ENCODE peak calls at places on chromosomes 2 and 18, in four cellular contexts. One of them, this sample, is unnamed.

GRCh38 chr2:33426666-33427231 is 49.7 kb upstream of the RASGRP3 start:
- DNase-seq in left cardiac atrium: peak; percentile 42
- DNase-seq in epithelial cell of prostate: no peak
- DNase-seq in HT-29: peak; percentile 41
- DNase-seq in this sample: peak; percentile 73

GRCh38 chr2:2698182-2699116 is 367.4 kb upstream of the MYT1L start:
- DNase-seq in left cardiac atrium: no peak
- DNase-seq in epithelial cell of prostate: no peak
- DNase-seq in HT-29: peak; percentile 44
- DNase-seq in this sample: no peak

GRCh38 chr2:46832543-46832942 is 83.1 kb downstream of the MCFD2 start:
- DNase-seq in left cardiac atrium: no peak
- DNase-seq in epithelial cell of prostate: no peak
- DNase-seq in HT-29: no peak
- DNase-seq in this sample: no peak

GRCh38 chr2:227462972-227463931 is 8.7 kb upstream of the AGFG1 start:
- DNase-seq in left cardiac atrium: no peak
- DNase-seq in epithelial cell of prostate: no peak
- DNase-seq in HT-29: no peak
- DNase-seq in this sample: no peak

GRCh38 chr2:231726276-231726675 is 18.0 kb downstream of the PTMA start:
- DNase-seq in left cardiac atrium: no peak
- DNase-seq in epithelial cell of prostate: no peak
- DNase-seq in HT-29: no peak
- DNase-seq in this sample: no peak

GRCh38 chr2:148802448-148803220 is 72.4 kb upstream of the KIF5C start:
- DNase-seq in left cardiac atrium: no peak
- DNase-seq in epithelial cell of prostate: no peak
- DNase-seq in HT-29: peak; percentile 31
- DNase-seq in this sample: no peak

GRCh38 chr2:53220969-53221368 is 546.6 kb upstream of the CHAC2 start:
- DNase-seq in left cardiac atrium: no peak
- DNase-seq in epithelial cell of prostate: no peak
- DNase-seq in HT-29: no peak
- DNase-seq in this sample: no peak

GRCh38 chr2:45964945-45965344 is 313.5 kb downstream of the PRKCE start:
- DNase-seq in left cardiac atrium: no peak
- DNase-seq in epithelial cell of prostate: no peak
- DNase-seq in HT-29: no peak
- DNase-seq in this sample: no peak

GRCh38 chr2:232831496-232831895 is 38.6 kb upstream of the SNORC start:
- DNase-seq in left cardiac atrium: no peak
- DNase-seq in epithelial cell of prostate: no peak
- DNase-seq in HT-29: no peak
- DNase-seq in this sample: no peak

GRCh38 chr2:173948198-173948597 is 17.0 kb downstream of the SP3 start:
- DNase-seq in left cardiac atrium: no peak
- DNase-seq in epithelial cell of prostate: no peak
- DNase-seq in HT-29: no peak
- DNase-seq in this sample: no peak

GRCh38 chr18:23134780-23135678 is at the start of gene CABLES1:
- DNase-seq in left cardiac atrium: peak; percentile 60
- DNase-seq in epithelial cell of prostate: no peak
- DNase-seq in HT-29: peak; percentile 67
- DNase-seq in this sample: peak; percentile 67

GRCh38 chr18:75915941-75916640 is 488.6 kb upstream of the SMIM21 start:
- DNase-seq in left cardiac atrium: no peak
- DNase-seq in epithelial cell of prostate: no peak
- DNase-seq in HT-29: no peak
- DNase-seq in this sample: peak; percentile 34

GRCh38 chr2:103437161-103437560 is 675.3 kb downstream of the TMEM182 start:
- DNase-seq in left cardiac atrium: no peak
- DNase-seq in epithelial cell of prostate: no peak
- DNase-seq in HT-29: no peak
- DNase-seq in this sample: no peak

GRCh38 chr2:38174131-38174530 is 98.2 kb upstream of the CYP1B1 start:
- DNase-seq in left cardiac atrium: no peak
- DNase-seq in epithelial cell of prostate: no peak
- DNase-seq in HT-29: no peak
- DNase-seq in this sample: no peak

GRCh38 chr2:20457027-20457426 is 10.2 kb downstream of the RHOB start:
- DNase-seq in left cardiac atrium: no peak
- DNase-seq in epithelial cell of prostate: no peak
- DNase-seq in HT-29: no peak
- DNase-seq in this sample: no peak

GRCh38 chr2:95274291-95275150 is at the start of gene PROM2:
- DNase-seq in left cardiac atrium: no peak
- DNase-seq in epithelial cell of prostate: no peak
- DNase-seq in HT-29: peak; percentile 98
- DNase-seq in this sample: no peak

GRCh38 chr2:86056935-86057334 is 48.8 kb downstream of the POLR1A start:
- DNase-seq in left cardiac atrium: no peak
- DNase-seq in epithelial cell of prostate: no peak
- DNase-seq in HT-29: no peak
- DNase-seq in this sample: no peak

GRCh38 chr2:239939736-239940483 is 85.2 kb downstream of the NDUFA10 start:
- DNase-seq in left cardiac atrium: peak; percentile 45
- DNase-seq in epithelial cell of prostate: no peak
- DNase-seq in HT-29: no peak
- DNase-seq in this sample: peak; percentile 40

GRCh38 chr2:177255227-177255601 is 9.3 kb downstream of the NFE2L2 start:
- DNase-seq in left cardiac atrium: no peak
- DNase-seq in epithelial cell of prostate: no peak
- DNase-seq in HT-29: no peak
- DNase-seq in this sample: no peak

GRCh38 chr18:62396381-62396780 is 71.3 kb downstream of the TNFRSF11A start:
- DNase-seq in left cardiac atrium: no peak
- DNase-seq in epithelial cell of prostate: no peak
- DNase-seq in HT-29: no peak
- DNase-seq in this sample: no peak

GRCh38 chr18:50715919-50716318 is 103.9 kb downstream of the MRO start:
- DNase-seq in left cardiac atrium: no peak
- DNase-seq in epithelial cell of prostate: no peak
- DNase-seq in HT-29: no peak
- DNase-seq in this sample: no peak

GRCh38 chr18:12500986-12501385 is 93.3 kb downstream of the PRELID3A start:
- DNase-seq in left cardiac atrium: no peak
- DNase-seq in epithelial cell of prostate: no peak
- DNase-seq in HT-29: no peak
- DNase-seq in this sample: no peak

GRCh38 chr18:48836231-48836805 is 114.4 kb downstream of the SMAD7 start:
- DNase-seq in left cardiac atrium: no peak
- DNase-seq in epithelial cell of prostate: no peak
- DNase-seq in HT-29: no peak
- DNase-seq in this sample: no peak

GRCh38 chr2:33085646-33086045 is 138.9 kb downstream of the LTBP1 start:
- DNase-seq in left cardiac atrium: peak; percentile 35
- DNase-seq in epithelial cell of prostate: no peak
- DNase-seq in HT-29: no peak
- DNase-seq in this sample: no peak

GRCh38 chr2:150013011-150013410 is 425.4 kb upstream of the MMADHC start:
- DNase-seq in left cardiac atrium: no peak
- DNase-seq in epithelial cell of prostate: no peak
- DNase-seq in HT-29: no peak
- DNase-seq in this sample: peak; percentile 7

GRCh38 chr2:100928235-100928634 is 73.9 kb upstream of the RPL31 start:
- DNase-seq in left cardiac atrium: no peak
- DNase-seq in epithelial cell of prostate: no peak
- DNase-seq in HT-29: no peak
- DNase-seq in this sample: no peak

GRCh38 chr18:23779696-23780303 is 90.5 kb downstream of the LAMA3 start:
- DNase-seq in left cardiac atrium: no peak
- DNase-seq in epithelial cell of prostate: no peak
- DNase-seq in HT-29: peak; percentile 41
- DNase-seq in this sample: no peak

GRCh38 chr2:39723946-39724827 is 54.9 kb downstream of the THUMPD2 start:
- DNase-seq in left cardiac atrium: no peak
- DNase-seq in epithelial cell of prostate: no peak
- DNase-seq in HT-29: no peak
- DNase-seq in this sample: no peak